ENCODE peak calls at places on chromosomes 2 and 18, in nine cellular contexts. K is ovary, B is spleen, G is aorta, Z is psoas muscle, U is AG09309, C is kidney epithelial cell, V is HCT116, Y is HFF-Myc. A is an unnamed sample.

GRCh38 chr2:168118733-168119518 is 128.5 kb downstream of the STK39 start:
- DNase-seq in U (peak), B (no peak), K (no peak), V (peak), Z (no peak), C (peak), G (no peak), Y (peak), A (peak)

GRCh38 chr2:88632569-88632968 is 5.3 kb upstream of the EIF2AK3 start:
- DNase-seq in C (no peak), Z (no peak), V (no peak), Y (no peak), B (no peak), G (no peak), U (no peak), K (no peak), A (no peak)

GRCh38 chr18:64132871-64133270 is 16.0 kb downstream of the LINC00305 start:
- DNase-seq in Z (no peak), B (no peak), G (no peak), U (no peak), Y (no peak), C (no peak), V (no peak), K (no peak), A (no peak)

GRCh38 chr2:10254373-10255188 is 48.1 kb upstream of the HPCAL1 start:
- DNase-seq in G (peak), V (no peak), Z (no peak), B (peak), K (no peak), U (no peak), C (no peak), Y (no peak), A (peak)

GRCh38 chr18:56245856-56246575 is 392.4 kb downstream of the TXNL1 start:
- DNase-seq in U (peak), K (no peak), B (no peak), C (no peak), Y (no peak), Z (no peak), V (no peak), G (no peak), A (no peak)

GRCh38 chr2:28137221-28137620 is 246.7 kb downstream of the BABAM2 start:
- DNase-seq in K (no peak), G (no peak), C (no peak), Y (peak), B (no peak), Z (no peak), U (peak), V (no peak), A (peak)

GRCh38 chr2:178241852-178242551 is 47.7 kb downstream of the OSBPL6 start:
- DNase-seq in Z (no peak), B (no peak), C (peak), K (peak), V (peak), Y (peak), G (no peak), U (peak), A (peak)

GRCh38 chr2:118153433-118153832 is 65.2 kb downstream of the INSIG2 start:
- DNase-seq in C (no peak), V (no peak), Z (no peak), G (no peak), U (no peak), Y (no peak), K (no peak), B (no peak), A (no peak)

GRCh38 chr2:100178085-100178788 is 35.8 kb upstream of the AFF3 start:
- DNase-seq in Y (no peak), C (no peak), U (no peak), G (no peak), V (peak), Z (no peak), B (no peak), K (no peak), A (no peak)

GRCh38 chr2:132632000-132632649 is 37.9 kb downstream of the LYPD1 start:
- DNase-seq in Z (no peak), U (no peak), G (no peak), V (no peak), K (no peak), B (no peak), C (peak), Y (no peak), A (no peak)

GRCh38 chr2:163731735-163732134 is 4.1 kb downstream of the FIGN start:
- DNase-seq in K (no peak), G (no peak), C (no peak), B (no peak), V (no peak), Z (no peak), Y (no peak), U (no peak), A (no peak)
- H3K4me3 ChIP-seq in K (no peak), G (peak), C (no peak), B (no peak), V (no peak), Z (peak), Y (no peak), U (no peak), A (no peak)

DNA sequence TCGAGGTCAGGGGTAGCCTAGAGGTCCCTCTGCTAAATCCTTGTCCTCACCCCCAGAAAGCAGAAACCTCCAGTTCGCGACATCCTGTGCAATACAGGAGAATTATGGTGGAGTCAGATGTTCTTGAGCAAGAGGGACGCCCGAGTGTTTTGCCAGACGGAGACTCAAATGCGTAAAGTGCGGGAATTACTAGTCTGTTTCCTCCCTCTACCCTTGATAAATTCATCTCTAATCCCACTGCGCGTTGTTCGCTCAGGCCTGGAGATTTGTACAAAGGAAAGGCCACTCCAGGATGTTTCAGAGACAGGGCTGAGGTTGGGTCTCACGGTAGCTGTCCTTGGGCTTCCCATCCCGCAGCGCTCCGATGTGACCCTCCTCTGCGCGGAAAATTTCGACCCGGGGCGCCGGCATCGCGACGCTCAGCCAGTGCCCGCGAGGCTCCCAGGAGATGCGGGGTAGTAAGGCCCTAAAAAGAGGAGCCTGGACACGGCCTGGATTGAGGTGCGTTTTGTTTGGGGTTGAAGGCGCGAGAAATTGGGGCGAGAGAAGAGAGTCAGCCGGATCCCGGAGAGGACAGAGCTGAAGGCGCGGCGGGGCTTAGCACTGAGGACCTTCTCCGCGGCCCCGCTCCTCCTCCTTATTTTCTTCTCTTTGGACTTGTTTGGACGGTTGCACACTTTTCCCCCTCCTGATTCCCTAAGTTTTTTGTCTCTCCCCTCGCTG is 2.6 kb upstream of the NEUROD1 start:
- DNase-seq in V (no peak), C (no peak), Z (no peak), Y (no peak), K (no peak), B (no peak), G (no peak), U (no peak), A (no peak)
- H3K4me3 ChIP-seq in V (no peak), C (no peak), Z (no peak), Y (peak), K (no peak), B (peak), G (no peak), U (no peak), A (peak)

DNA sequence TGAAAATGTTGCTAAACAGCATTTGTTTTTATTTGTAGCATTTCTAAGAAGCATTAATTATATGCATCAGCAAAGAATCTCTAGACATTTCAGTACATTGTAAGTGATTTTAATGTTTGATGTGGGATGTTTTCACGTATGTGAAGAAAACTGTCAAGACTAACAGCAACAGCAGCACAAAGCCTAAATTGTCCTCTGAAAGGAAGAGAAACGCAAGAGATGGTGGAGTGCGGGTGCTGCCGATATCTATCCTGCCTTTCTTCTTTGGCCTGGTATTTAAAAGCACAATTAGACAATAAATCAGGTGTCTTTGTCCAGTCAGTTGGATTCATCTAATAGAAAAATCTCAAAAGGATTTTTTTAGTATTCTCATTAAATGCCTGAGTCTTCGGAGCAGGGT is 3.1 kb downstream of the TWIST2 start:
- DNase-seq in Y (no peak), C (no peak), U (no peak), G (no peak), Z (no peak), V (no peak), B (no peak), K (no peak), A (no peak)
- H3K4me3 ChIP-seq in Y (peak), C (no peak), U (peak), G (no peak), Z (no peak), V (no peak), B (no peak), K (no peak), A (peak)

GRCh38 chr2:219423656-219424378 is 5.6 kb downstream of the DES start:
- DNase-seq in B (no peak), U (no peak), K (no peak), Z (no peak), V (no peak), C (no peak), Y (no peak), G (no peak), A (no peak)
- H3K4me3 ChIP-seq in B (no peak), U (no peak), K (no peak), Z (peak), V (no peak), C (no peak), Y (no peak), G (no peak), A (no peak)

GRCh38 chr2:126971162-126971480 is 72.4 kb downstream of the TEX51 start:
- DNase-seq in Y (no peak), V (no peak), G (no peak), K (no peak), C (no peak), B (no peak), Z (no peak), U (no peak), A (no peak)
- H3K4me3 ChIP-seq in Y (no peak), V (no peak), G (no peak), K (no peak), C (no peak), B (no peak), Z (peak), U (no peak), A (no peak)

DNA sequence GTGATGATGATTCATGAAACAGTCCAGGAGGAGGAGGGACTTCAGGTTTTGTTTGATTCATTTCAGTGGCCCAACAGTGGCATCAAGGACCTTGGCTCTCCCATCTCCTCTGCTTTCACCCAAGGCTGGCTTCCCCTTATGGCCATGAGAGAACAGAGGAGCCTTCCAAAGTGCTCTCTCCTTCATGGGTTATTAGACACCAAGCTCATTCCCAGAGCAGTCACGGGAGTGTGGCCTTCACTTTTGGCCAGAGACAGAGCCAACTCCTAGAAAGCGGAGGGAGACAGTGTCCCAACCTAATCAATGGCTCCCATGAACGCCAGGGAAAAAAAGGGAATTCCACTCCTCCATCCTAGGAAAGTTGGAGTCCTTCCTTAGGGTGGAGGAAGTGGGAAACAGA is 886 bp upstream of the DUSP28 start:
- DNase-seq in Z (no peak), G (no peak), C (no peak), B (no peak), K (peak), Y (no peak), V (no peak), U (no peak), A (no peak)
- H3K4me3 ChIP-seq in Z (peak), G (no peak), C (no peak), B (no peak), K (no peak), Y (peak), V (peak), U (no peak), A (no peak)

GRCh38 chr2:238239552-238239871 is 326 bp downstream of the HES6 start:
- DNase-seq in Y (no peak), B (no peak), U (no peak), C (no peak), Z (no peak), V (no peak), K (no peak), G (peak), A (no peak)

GRCh38 chr2:238239872-238240760 is at the start of gene HES6:
- DNase-seq in U (no peak), C (no peak), Y (peak), B (peak), G (peak), K (peak), V (peak), Z (peak), A (peak)

GRCh38 chr2:238238311-238238765 is 1.5 kb downstream of the HES6 start:
- DNase-seq in V (no peak), Z (no peak), B (peak), U (no peak), K (no peak), Y (no peak), C (no peak), G (no peak), A (no peak)

GRCh38 chr2:238237441-238237840 is 2.4 kb downstream of the HES6 start:
- DNase-seq in Y (no peak), K (no peak), C (no peak), B (peak), G (no peak), Z (no peak), V (no peak), U (no peak), A (no peak)

DNA sequence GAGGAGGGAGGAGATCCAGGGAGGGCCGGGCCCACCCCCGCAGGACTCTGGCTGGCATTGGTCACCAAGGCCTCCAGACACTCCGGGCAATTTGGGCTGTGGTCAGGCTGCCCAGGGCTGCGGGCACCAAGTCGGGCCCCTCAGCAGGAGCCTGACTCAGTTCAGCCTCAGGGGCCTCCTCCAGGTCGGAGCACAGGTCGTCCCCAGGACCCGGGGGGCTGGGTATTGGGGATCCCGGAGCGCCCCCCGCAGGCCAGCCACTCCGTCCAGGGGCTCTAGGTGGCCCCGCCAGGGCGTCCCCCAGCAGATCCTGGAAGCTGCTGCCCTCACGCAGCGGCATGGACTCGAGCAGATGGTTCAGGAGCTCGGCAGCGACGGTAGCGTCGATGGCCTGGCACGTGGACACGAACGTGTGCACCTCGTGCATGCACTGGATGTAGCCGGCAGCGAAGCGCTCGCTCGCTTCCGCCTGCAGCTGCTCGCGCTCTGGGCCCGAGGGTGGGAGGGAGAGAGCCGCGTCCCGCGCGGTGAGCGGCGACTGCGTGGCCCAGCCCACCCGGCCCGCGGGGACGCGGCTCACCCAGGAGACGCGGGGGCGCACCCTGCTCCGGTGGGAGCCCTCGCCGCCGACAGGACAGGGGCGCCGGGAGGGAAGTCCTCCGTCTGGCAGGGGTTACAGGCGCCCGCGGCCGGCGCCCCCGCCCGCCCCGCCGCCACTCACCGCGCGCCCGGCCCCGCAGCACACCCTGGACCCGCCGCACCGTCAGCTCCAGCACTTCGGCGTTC is 879 bp downstream of the HES6 start:
- DNase-seq in V (no peak), U (no peak), K (no peak), G (peak), Y (no peak), C (no peak), Z (peak), B (peak), A (no peak)
- H3K4me3 ChIP-seq in V (peak), U (no peak), K (peak), G (peak), Y (peak), C (peak), Z (peak), B (peak), A (peak)